ENCODE peak calls at places on chromosomes 3 and 15, in nine cellular contexts. One of them, this sample, is unnamed.

GRCh38 chr15:71384501-71384900 is 269.2 kb downstream of the THSD4 start:
- DNase-seq in fibroblast of villous mesenchyme: no peak
- DNase-seq in tibial nerve: no peak
- DNase-seq in Peyer's patch: no peak
- DNase-seq in A549: no peak
- DNase-seq in neuronal stem cell: no peak
- DNase-seq in AG04450: no peak
- DNase-seq in lower lobe of right lung: no peak
- DNase-seq in ovary: no peak
- DNase-seq in this sample: no peak

GRCh38 chr3:55826731-55827496 is 339.8 kb upstream of the WNT5A start:
- DNase-seq in fibroblast of villous mesenchyme: peak
- DNase-seq in tibial nerve: no peak
- DNase-seq in Peyer's patch: no peak
- DNase-seq in A549: no peak
- DNase-seq in neuronal stem cell: no peak
- DNase-seq in AG04450: no peak
- DNase-seq in lower lobe of right lung: no peak
- DNase-seq in ovary: no peak
- DNase-seq in this sample: no peak

GRCh38 chr3:123447749-123448502 is 964 bp downstream of the ADCY5 start:
- DNase-seq in fibroblast of villous mesenchyme: no peak
- DNase-seq in tibial nerve: no peak
- DNase-seq in Peyer's patch: peak
- DNase-seq in A549: no peak
- DNase-seq in neuronal stem cell: peak
- DNase-seq in AG04450: no peak
- DNase-seq in lower lobe of right lung: no peak
- DNase-seq in ovary: peak
- DNase-seq in this sample: no peak

GRCh38 chr3:31242026-31242455 is 290.7 kb upstream of the STT3B start:
- DNase-seq in fibroblast of villous mesenchyme: no peak
- DNase-seq in tibial nerve: no peak
- DNase-seq in Peyer's patch: no peak
- DNase-seq in A549: no peak
- DNase-seq in neuronal stem cell: no peak
- DNase-seq in AG04450: no peak
- DNase-seq in lower lobe of right lung: no peak
- DNase-seq in ovary: no peak
- DNase-seq in this sample: no peak

GRCh38 chr3:21542656-21543379 is 208.2 kb downstream of the ZNF385D start:
- DNase-seq in fibroblast of villous mesenchyme: no peak
- DNase-seq in tibial nerve: no peak
- DNase-seq in Peyer's patch: no peak
- DNase-seq in A549: no peak
- DNase-seq in neuronal stem cell: no peak
- DNase-seq in AG04450: no peak
- DNase-seq in lower lobe of right lung: no peak
- DNase-seq in ovary: no peak
- DNase-seq in this sample: no peak

GRCh38 chr3:4730734-4731133 is 237.6 kb downstream of the ITPR1 start:
- DNase-seq in fibroblast of villous mesenchyme: no peak
- DNase-seq in tibial nerve: no peak
- DNase-seq in Peyer's patch: no peak
- DNase-seq in A549: no peak
- DNase-seq in neuronal stem cell: no peak
- DNase-seq in AG04450: no peak
- DNase-seq in lower lobe of right lung: no peak
- DNase-seq in ovary: no peak
- DNase-seq in this sample: no peak

GRCh38 chr3:197465996-197466549 is 89.7 kb downstream of the BDH1 start:
- DNase-seq in fibroblast of villous mesenchyme: peak
- DNase-seq in tibial nerve: no peak
- DNase-seq in Peyer's patch: no peak
- DNase-seq in A549: peak
- DNase-seq in neuronal stem cell: no peak
- DNase-seq in AG04450: no peak
- DNase-seq in lower lobe of right lung: no peak
- DNase-seq in ovary: no peak
- DNase-seq in this sample: no peak

GRCh38 chr3:7371693-7372572 is 511.0 kb downstream of the GRM7 start:
- DNase-seq in fibroblast of villous mesenchyme: no peak
- DNase-seq in tibial nerve: no peak
- DNase-seq in Peyer's patch: no peak
- DNase-seq in A549: no peak
- DNase-seq in neuronal stem cell: no peak
- DNase-seq in AG04450: no peak
- DNase-seq in lower lobe of right lung: no peak
- DNase-seq in ovary: no peak
- DNase-seq in this sample: no peak

GRCh38 chr3:45943207-45943846 is at the start of gene CXCR6:
- DNase-seq in fibroblast of villous mesenchyme: no peak
- DNase-seq in tibial nerve: no peak
- DNase-seq in Peyer's patch: no peak
- DNase-seq in A549: no peak
- DNase-seq in neuronal stem cell: no peak
- DNase-seq in AG04450: no peak
- DNase-seq in lower lobe of right lung: no peak
- DNase-seq in ovary: no peak
- DNase-seq in this sample: no peak

GRCh38 chr3:42176635-42177034 is 85.5 kb downstream of the TRAK1 start:
- DNase-seq in fibroblast of villous mesenchyme: no peak
- DNase-seq in tibial nerve: no peak
- DNase-seq in Peyer's patch: no peak
- DNase-seq in A549: no peak
- DNase-seq in neuronal stem cell: no peak
- DNase-seq in AG04450: no peak
- DNase-seq in lower lobe of right lung: no peak
- DNase-seq in ovary: no peak
- DNase-seq in this sample: no peak

GRCh38 chr3:177646749-177647148 is 449.5 kb upstream of the TBL1XR1 start:
- DNase-seq in fibroblast of villous mesenchyme: no peak
- DNase-seq in tibial nerve: no peak
- DNase-seq in Peyer's patch: no peak
- DNase-seq in A549: no peak
- DNase-seq in neuronal stem cell: no peak
- DNase-seq in AG04450: no peak
- DNase-seq in lower lobe of right lung: no peak
- DNase-seq in ovary: no peak
- DNase-seq in this sample: no peak

GRCh38 chr3:23865595-23866396 is 51.0 kb downstream of the NKIRAS1 start:
- DNase-seq in fibroblast of villous mesenchyme: peak
- DNase-seq in tibial nerve: no peak
- DNase-seq in Peyer's patch: no peak
- DNase-seq in A549: peak
- DNase-seq in neuronal stem cell: peak
- DNase-seq in AG04450: no peak
- DNase-seq in lower lobe of right lung: no peak
- DNase-seq in ovary: no peak
- DNase-seq in this sample: no peak

GRCh38 chr3:111582114-111582461 is 13.1 kb downstream of the ZBED2 start:
- DNase-seq in fibroblast of villous mesenchyme: peak
- DNase-seq in tibial nerve: no peak
- DNase-seq in Peyer's patch: no peak
- DNase-seq in A549: peak
- DNase-seq in neuronal stem cell: no peak
- DNase-seq in AG04450: peak
- DNase-seq in lower lobe of right lung: no peak
- DNase-seq in ovary: no peak
- DNase-seq in this sample: no peak

GRCh38 chr3:13451301-13451673 is 28.8 kb upstream of the HDAC11 start:
- DNase-seq in fibroblast of villous mesenchyme: no peak
- DNase-seq in tibial nerve: no peak
- DNase-seq in Peyer's patch: no peak
- DNase-seq in A549: peak
- DNase-seq in neuronal stem cell: no peak
- DNase-seq in AG04450: no peak
- DNase-seq in lower lobe of right lung: peak
- DNase-seq in ovary: no peak
- DNase-seq in this sample: peak

GRCh38 chr15:25787381-25787780 is 75.7 kb downstream of the ATP10A start:
- DNase-seq in fibroblast of villous mesenchyme: no peak
- DNase-seq in tibial nerve: no peak
- DNase-seq in Peyer's patch: no peak
- DNase-seq in A549: no peak
- DNase-seq in neuronal stem cell: no peak
- DNase-seq in AG04450: no peak
- DNase-seq in lower lobe of right lung: no peak
- DNase-seq in ovary: no peak
- DNase-seq in this sample: no peak

GRCh38 chr3:8506611-8507061 is 5.0 kb downstream of the LMCD1 start:
- DNase-seq in fibroblast of villous mesenchyme: peak
- DNase-seq in tibial nerve: no peak
- DNase-seq in Peyer's patch: no peak
- DNase-seq in A549: no peak
- DNase-seq in neuronal stem cell: no peak
- DNase-seq in AG04450: no peak
- DNase-seq in lower lobe of right lung: no peak
- DNase-seq in ovary: no peak
- DNase-seq in this sample: peak

GRCh38 chr15:36373549-36373948 is 205.9 kb upstream of the CDIN1 start:
- DNase-seq in fibroblast of villous mesenchyme: no peak
- DNase-seq in tibial nerve: no peak
- DNase-seq in Peyer's patch: no peak
- DNase-seq in A549: peak
- DNase-seq in neuronal stem cell: no peak
- DNase-seq in AG04450: no peak
- DNase-seq in lower lobe of right lung: no peak
- DNase-seq in ovary: no peak
- DNase-seq in this sample: no peak

GRCh38 chr3:148746053-148746452 is 48.4 kb downstream of the AGTR1 start:
- DNase-seq in fibroblast of villous mesenchyme: no peak
- DNase-seq in tibial nerve: no peak
- DNase-seq in Peyer's patch: no peak
- DNase-seq in A549: no peak
- DNase-seq in neuronal stem cell: no peak
- DNase-seq in AG04450: no peak
- DNase-seq in lower lobe of right lung: no peak
- DNase-seq in ovary: no peak
- DNase-seq in this sample: no peak

GRCh38 chr3:179269152-179269707 is 18.3 kb upstream of the KCNMB3 start:
- DNase-seq in fibroblast of villous mesenchyme: no peak
- DNase-seq in tibial nerve: no peak
- DNase-seq in Peyer's patch: no peak
- DNase-seq in A549: no peak
- DNase-seq in neuronal stem cell: no peak
- DNase-seq in AG04450: no peak
- DNase-seq in lower lobe of right lung: no peak
- DNase-seq in ovary: no peak
- DNase-seq in this sample: no peak
- H3K4me3 ChIP-seq in fibroblast of villous mesenchyme: no peak
- H3K4me3 ChIP-seq in tibial nerve: no peak
- H3K4me3 ChIP-seq in Peyer's patch: no peak
- H3K4me3 ChIP-seq in A549: no peak
- H3K4me3 ChIP-seq in neuronal stem cell: no peak
- H3K4me3 ChIP-seq in AG04450: no peak
- H3K4me3 ChIP-seq in lower lobe of right lung: no peak
- H3K4me3 ChIP-seq in ovary: no peak
- H3K4me3 ChIP-seq in this sample: no peak

DNA sequence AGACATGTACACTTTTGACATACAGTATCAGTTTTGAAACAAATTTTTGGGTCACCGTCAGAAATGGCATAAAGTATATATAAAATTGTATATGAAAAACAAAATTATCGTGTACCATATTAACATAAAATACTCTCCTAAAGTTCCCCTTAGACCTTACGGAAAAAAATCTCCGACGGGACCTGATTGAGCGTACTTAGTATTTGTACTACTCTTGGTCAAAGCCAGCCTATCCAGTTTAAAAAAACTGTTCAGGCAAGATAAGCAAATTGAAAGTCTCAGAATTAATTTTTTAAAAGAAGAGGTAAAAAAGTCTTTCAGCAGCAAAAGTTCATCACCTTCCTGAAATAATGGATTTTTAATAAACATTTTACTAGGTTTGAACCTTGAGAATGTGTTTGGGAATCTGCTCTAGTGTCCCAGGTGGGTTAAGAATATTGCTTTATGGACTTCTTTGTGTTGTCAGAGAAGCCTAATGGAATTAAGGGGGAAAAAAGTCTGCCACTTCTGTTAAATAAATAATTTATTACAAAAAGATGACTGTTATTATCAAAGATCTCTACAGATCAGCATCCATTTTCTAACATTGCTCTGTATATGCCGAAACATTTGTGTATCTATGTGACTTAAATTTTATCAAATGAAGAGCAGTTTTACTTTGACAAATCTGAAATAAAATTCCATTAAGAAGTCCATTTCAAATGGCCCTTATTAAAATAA is 48.6 kb downstream of the ZBTB20 start:
- DNase-seq in fibroblast of villous mesenchyme: no peak
- DNase-seq in tibial nerve: no peak
- DNase-seq in Peyer's patch: no peak
- DNase-seq in A549: no peak
- DNase-seq in neuronal stem cell: no peak
- DNase-seq in AG04450: no peak
- DNase-seq in lower lobe of right lung: no peak
- DNase-seq in ovary: no peak
- DNase-seq in this sample: no peak
- H3K4me3 ChIP-seq in fibroblast of villous mesenchyme: no peak
- H3K4me3 ChIP-seq in tibial nerve: no peak
- H3K4me3 ChIP-seq in Peyer's patch: no peak
- H3K4me3 ChIP-seq in A549: no peak
- H3K4me3 ChIP-seq in neuronal stem cell: no peak
- H3K4me3 ChIP-seq in AG04450: no peak
- H3K4me3 ChIP-seq in lower lobe of right lung: peak
- H3K4me3 ChIP-seq in ovary: no peak
- H3K4me3 ChIP-seq in this sample: no peak

GRCh38 chr15:89664951-89665350 is 9.7 kb upstream of the KIF7 start:
- DNase-seq in fibroblast of villous mesenchyme: no peak
- DNase-seq in tibial nerve: no peak
- DNase-seq in Peyer's patch: no peak
- DNase-seq in A549: no peak
- DNase-seq in neuronal stem cell: no peak
- DNase-seq in AG04450: no peak
- DNase-seq in lower lobe of right lung: no peak
- DNase-seq in ovary: no peak
- DNase-seq in this sample: no peak
- H3K4me3 ChIP-seq in fibroblast of villous mesenchyme: peak
- H3K4me3 ChIP-seq in tibial nerve: peak
- H3K4me3 ChIP-seq in Peyer's patch: no peak
- H3K4me3 ChIP-seq in A549: peak
- H3K4me3 ChIP-seq in neuronal stem cell: peak
- H3K4me3 ChIP-seq in AG04450: no peak
- H3K4me3 ChIP-seq in lower lobe of right lung: peak
- H3K4me3 ChIP-seq in ovary: peak
- H3K4me3 ChIP-seq in this sample: no peak

DNA sequence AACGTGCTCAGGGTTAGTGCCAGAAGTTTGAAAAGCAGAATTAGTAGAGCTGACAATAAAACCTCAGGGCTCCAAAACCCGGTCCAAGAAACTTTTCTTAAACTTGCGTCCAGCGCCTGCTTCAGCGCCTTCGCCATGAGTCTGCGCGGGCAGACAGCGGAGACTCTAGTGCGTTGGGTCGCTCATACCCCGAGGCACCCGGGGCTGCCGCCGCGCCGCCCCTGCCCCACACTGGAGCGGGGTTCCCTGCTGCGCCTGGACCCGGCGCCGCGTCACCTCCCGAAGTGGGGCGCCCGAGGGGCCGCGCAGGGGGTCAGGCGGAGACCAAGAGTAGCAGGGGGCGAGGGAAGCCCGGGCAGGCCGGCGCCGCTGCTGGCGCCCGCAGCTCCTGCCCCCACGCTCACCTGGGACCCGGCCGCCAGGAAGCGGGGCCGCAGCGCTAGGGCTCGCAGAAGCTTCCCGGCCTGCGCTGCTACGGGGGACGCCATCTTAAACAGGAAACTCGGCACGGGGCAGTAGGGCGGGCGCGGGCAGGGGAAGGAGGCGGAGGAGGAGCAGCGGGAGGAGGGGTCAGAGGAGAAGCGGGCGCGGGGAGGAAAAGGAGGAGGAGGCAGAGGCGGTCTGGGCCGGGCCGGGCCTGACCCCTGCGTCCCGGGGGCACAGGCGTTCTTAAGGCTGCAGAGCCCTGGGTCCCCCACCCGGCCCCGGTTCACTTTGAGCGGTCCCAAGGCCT is at the start of gene SUCLG2:
- DNase-seq in fibroblast of villous mesenchyme: peak
- DNase-seq in tibial nerve: peak
- DNase-seq in Peyer's patch: peak
- DNase-seq in A549: peak
- DNase-seq in neuronal stem cell: peak
- DNase-seq in AG04450: peak
- DNase-seq in lower lobe of right lung: peak
- DNase-seq in ovary: peak
- DNase-seq in this sample: no peak
- H3K4me3 ChIP-seq in fibroblast of villous mesenchyme: peak
- H3K4me3 ChIP-seq in tibial nerve: peak
- H3K4me3 ChIP-seq in Peyer's patch: peak
- H3K4me3 ChIP-seq in A549: peak
- H3K4me3 ChIP-seq in neuronal stem cell: peak
- H3K4me3 ChIP-seq in AG04450: peak
- H3K4me3 ChIP-seq in lower lobe of right lung: peak
- H3K4me3 ChIP-seq in ovary: peak
- H3K4me3 ChIP-seq in this sample: peak